ENCODE peak calls at places on chromosome 21, in nine cellular contexts. D is T-cell; N is cardiac muscle cell; Y is SJCRH30; H is nephron progenitor cell; P is immature natural killer cell; S is NCI-H748 treated with DMSO at 0.1 percent for 48 hours; E is stimulated activated CD8-positive, alpha-beta memory T cell treated with anti-CD3 and anti-CD28 coated beads, Interleukin-7, amount 100 ng/mL, for 4 hours; Z is effector CD4-positive, alpha-beta T cell. G is an unnamed sample.

GRCh38 chr21:44874497-44875331 is 1.2 kb upstream of the PTTG1IP start:
- DNase-seq in D (peak), N (peak), Y (no peak), H (peak), P (peak), S (no peak), E (no peak), Z (no peak), G (no peak)

GRCh38 chr21:25329227-25329626 is 278.1 kb downstream of the MRPL39 start:
- DNase-seq in D (no peak), N (no peak), Y (no peak), H (no peak), P (no peak), S (no peak), E (no peak), Z (no peak), G (no peak)

GRCh38 chr21:38869196-38869595 is 63.5 kb downstream of the ETS2 start:
- DNase-seq in D (no peak), N (no peak), Y (no peak), H (no peak), P (no peak), S (no peak), E (no peak), Z (no peak), G (no peak)

GRCh38 chr21:19621837-19622496 is 1218.4 kb upstream of the TMPRSS15 start:
- DNase-seq in D (no peak), N (peak), Y (no peak), H (no peak), P (no peak), S (no peak), E (no peak), Z (no peak), G (no peak)

GRCh38 chr21:32281531-32281930 is 2.7 kb upstream of the MIS18A start:
- DNase-seq in D (no peak), N (no peak), Y (no peak), H (no peak), P (no peak), S (no peak), E (no peak), Z (no peak), G (no peak)

GRCh38 chr21:32099812-32100416 is 178.9 kb downstream of the MIS18A start:
- DNase-seq in D (no peak), N (no peak), Y (no peak), H (no peak), P (no peak), S (no peak), E (no peak), Z (no peak), G (no peak)

GRCh38 chr21:34598931-34599400 is 15.9 kb downstream of the RCAN1 start:
- DNase-seq in D (no peak), N (no peak), Y (no peak), H (no peak), P (no peak), S (peak), E (no peak), Z (no peak), G (no peak)

GRCh38 chr21:39581414-39581813 is 31.3 kb upstream of the B3GALT5 start:
- DNase-seq in D (no peak), N (no peak), Y (no peak), H (no peak), P (no peak), S (no peak), E (no peak), Z (no peak), G (no peak)

GRCh38 chr21:32578107-32578691 is 7.1 kb downstream of the TCP10L start:
- DNase-seq in D (peak), N (peak), Y (peak), H (peak), P (no peak), S (no peak), E (no peak), Z (no peak), G (peak)

GRCh38 chr21:42220138-42220701 is 1.3 kb downstream of the ABCG1 start:
- DNase-seq in D (peak), N (peak), Y (no peak), H (peak), P (peak), S (peak), E (peak), Z (peak), G (peak)

GRCh38 chr21:44899768-44900558 is 20.7 kb downstream of the ITGB2 start:
- DNase-seq in D (no peak), N (no peak), Y (no peak), H (no peak), P (no peak), S (no peak), E (no peak), Z (no peak), G (no peak)

GRCh38 chr21:31727181-31727580 is 4.7 kb downstream of the SCAF4 start:
- DNase-seq in D (no peak), N (no peak), Y (no peak), H (no peak), P (no peak), S (no peak), E (no peak), Z (no peak), G (no peak)

GRCh38 chr21:45074818-45075605 is 632 bp downstream of the ADARB1 start:
- DNase-seq in D (peak), N (peak), Y (peak), H (peak), P (peak), S (peak), E (peak), Z (no peak), G (peak)

GRCh38 chr21:36980280-36981048 is 14.0 kb upstream of the HLCS start:
- DNase-seq in D (peak), N (peak), Y (no peak), H (peak), P (no peak), S (peak), E (no peak), Z (no peak), G (no peak)

GRCh38 chr21:39712976-39713375 is 32.0 kb upstream of the IGSF5 start:
- DNase-seq in D (no peak), N (peak), Y (peak), H (no peak), P (no peak), S (peak), E (no peak), Z (no peak), G (peak)

GRCh38 chr21:45363921-45364463 is 41.0 kb upstream of the COL18A1 start:
- DNase-seq in D (no peak), N (no peak), Y (peak), H (no peak), P (no peak), S (no peak), E (no peak), Z (no peak), G (no peak)

GRCh38 chr21:23111070-23111605 is 2112.9 kb downstream of the NCAM2 start:
- DNase-seq in D (no peak), N (no peak), Y (no peak), H (no peak), P (no peak), S (no peak), E (no peak), Z (no peak), G (no peak)

GRCh38 chr21:37370152-37371040 is 3.8 kb downstream of the DYRK1A start:
- DNase-seq in D (no peak), N (no peak), Y (no peak), H (no peak), P (peak), S (no peak), E (no peak), Z (no peak), G (no peak)

GRCh38 chr21:41767606-41768370 is 936 bp upstream of the RIPK4 start:
- DNase-seq in D (no peak), N (no peak), Y (no peak), H (peak), P (no peak), S (no peak), E (no peak), Z (no peak), G (peak)

GRCh38 chr21:44907225-44907965 is 13.3 kb downstream of the ITGB2 start:
- DNase-seq in D (no peak), N (no peak), Y (no peak), H (no peak), P (no peak), S (no peak), E (no peak), Z (no peak), G (no peak)

GRCh38 chr21:45969921-45970673 is 11.5 kb upstream of the COL6A1 start:
- DNase-seq in D (no peak), N (no peak), Y (no peak), H (no peak), P (no peak), S (no peak), E (no peak), Z (no peak), G (no peak)

GRCh38 chr21:42524341-42525227 is 10.9 kb downstream of the SLC37A1 start:
- DNase-seq in D (peak), N (peak), Y (peak), H (peak), P (peak), S (peak), E (peak), Z (no peak), G (peak)

GRCh38 chr21:34223376-34223775 is 140.4 kb upstream of the KCNE2 start:
- DNase-seq in D (no peak), N (no peak), Y (no peak), H (no peak), P (no peak), S (no peak), E (no peak), Z (no peak), G (no peak)

GRCh38 chr21:38824124-38824822 is 18.5 kb downstream of the ETS2 start:
- DNase-seq in D (no peak), N (no peak), Y (no peak), H (no peak), P (no peak), S (no peak), E (no peak), Z (no peak), G (no peak)

GRCh38 chr21:33230518-33231324 is 983 bp downstream of the IFNAR2 start:
- DNase-seq in D (no peak), N (peak), Y (peak), H (peak), P (no peak), S (no peak), E (peak), Z (no peak), G (peak)

GRCh38 chr21:20943476-20944085 is 54.6 kb upstream of the NCAM2 start:
- DNase-seq in D (no peak), N (no peak), Y (no peak), H (no peak), P (no peak), S (no peak), E (no peak), Z (no peak), G (no peak)

G was measured in NCI-H526.